ENCODE peak calls at places on chromosomes 3 and 15, in five cellular contexts. Q, Z, H, S and B are unnamed samples.

GRCh38 chr3:85304360-85304964 is 345.7 kb downstream of the CADM2 start:
- DNase-seq in Q (no peak), Z (peak; percentile 34), H (no peak), S (no peak), B (peak; percentile 9)

GRCh38 chr15:86162172-86162591 is 82.5 kb downstream of the AGBL1 start:
- DNase-seq in Q (no peak), Z (no peak), H (no peak), S (no peak), B (no peak)

GRCh38 chr3:99269606-99270355 is 368.3 kb upstream of the DCBLD2 start:
- DNase-seq in Q (no peak), Z (no peak), H (peak; percentile 29), S (no peak), B (no peak)

GRCh38 chr15:65095011-65095746 is 18.6 kb downstream of the KBTBD13 start:
- DNase-seq in Q (no peak), Z (no peak), H (no peak), S (no peak), B (no peak)

GRCh38 chr15:83446904-83447708 is at the start of gene SH3GL3:
- DNase-seq in Q (peak; percentile 37), Z (peak; percentile 75), H (peak; percentile 68), S (peak; percentile 22), B (no peak)

GRCh38 chr3:161349529-161350278 is 21.6 kb downstream of the SPTSSB start:
- DNase-seq in Q (no peak), Z (no peak), H (peak; percentile 83), S (no peak), B (peak; percentile 73)

GRCh38 chr3:172777901-172778300 is 27.4 kb downstream of the ECT2 start:
- DNase-seq in Q (no peak), Z (no peak), H (no peak), S (no peak), B (no peak)

GRCh38 chr15:52280326-52281084 is 15.1 kb downstream of the MYO5C start:
- DNase-seq in Q (no peak), Z (no peak), H (no peak), S (no peak), B (no peak)